ENCODE peak calls at places on chromosomes 11 and 22, in eight cellular contexts. Q is colonic mucosa; H is CD8-positive, alpha-beta memory T cell; U is tibial artery; N is hepatocyte; C is HCT116; S is uterus; J is IMR-90. L is an unnamed sample.
A peak's percentile ranks its signal among the peaks of the same experiment; 100 is the strongest.

GRCh38 chr11:8223513-8223899 is 40.2 kb downstream of the LMO1 start:
- DNase-seq in J (peak; percentile 11), Q (no peak), N (no peak), H (no peak), S (no peak), C (no peak), U (no peak), L (no peak)

GRCh38 chr11:2574553-2575535 is 125.0 kb downstream of the KCNQ1OT1 start:
- DNase-seq in N (no peak), H (no peak), U (peak; percentile 17), J (no peak), C (no peak), Q (peak; percentile 44), S (peak; percentile 7), L (no peak)

GRCh38 chr22:31272522-31273446 is 19.5 kb downstream of the PIK3IP1 start:
- DNase-seq in S (peak; percentile 65), N (peak; percentile 83), H (no peak), U (peak; percentile 62), Q (peak; percentile 70), J (peak; percentile 67), C (peak; percentile 32), L (no peak)

GRCh38 chr11:112394304-112394703 is 133.6 kb upstream of the PLET1 start:
- DNase-seq in S (no peak), N (no peak), C (no peak), H (no peak), U (no peak), J (no peak), Q (no peak), L (no peak)

GRCh38 chr11:27600656-27601055 is 94.1 kb upstream of the LIN7C start:
- DNase-seq in N (no peak), S (no peak), U (no peak), H (no peak), C (no peak), J (no peak), Q (no peak), L (no peak)

GRCh38 chr11:34395916-34396555 is 38.2 kb upstream of the ABTB2 start:
- DNase-seq in Q (no peak), S (no peak), C (no peak), U (no peak), H (no peak), N (no peak), J (peak; percentile 74), L (peak; percentile 81)

GRCh38 chr11:131486100-131486499 is 115.7 kb downstream of the NTM start:
- DNase-seq in C (no peak), Q (no peak), H (no peak), U (no peak), N (no peak), J (no peak), S (no peak), L (no peak)

GRCh38 chr22:23269441-23270211 is 89.3 kb downstream of the BCR start:
- DNase-seq in C (no peak), J (no peak), H (no peak), S (no peak), Q (no peak), U (no peak), N (no peak), L (no peak)

GRCh38 chr11:13114566-13115465 is 105.7 kb downstream of the RASSF10 start:
- DNase-seq in H (no peak), Q (no peak), S (no peak), N (peak; percentile 81), J (no peak), U (no peak), C (no peak), L (no peak)

DNA sequence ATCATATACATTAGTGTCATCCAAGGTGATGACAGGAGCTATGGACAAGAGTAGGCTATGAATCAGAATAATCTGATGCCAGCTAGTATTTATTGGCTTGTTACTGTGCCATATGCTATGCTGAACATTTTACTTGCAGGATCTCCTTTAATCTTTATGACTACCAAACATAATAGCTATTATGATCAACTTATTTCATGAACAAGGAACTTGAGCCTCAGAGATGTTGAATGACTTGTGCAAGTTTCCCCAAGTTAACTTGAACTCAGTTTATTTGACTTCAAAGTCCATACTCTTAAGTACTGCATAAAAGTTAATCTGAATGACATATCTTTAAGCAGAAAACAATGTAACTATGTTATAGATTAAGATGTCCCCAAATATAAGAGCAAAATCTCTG is 178.8 kb upstream of the ARHGAP20 start:
- DNase-seq in H (no peak), N (no peak), S (no peak), C (no peak), Q (no peak), J (no peak), U (no peak), L (no peak)
- H3K27ac ChIP-seq in H (no peak overlapping the region), N (no peak overlapping the region), S (no peak overlapping the region), C (no peak overlapping the region), Q (no peak overlapping the region), J (peak overlapping the region; percentile 56), U (no peak overlapping the region), L (no peak overlapping the region)

DNA sequence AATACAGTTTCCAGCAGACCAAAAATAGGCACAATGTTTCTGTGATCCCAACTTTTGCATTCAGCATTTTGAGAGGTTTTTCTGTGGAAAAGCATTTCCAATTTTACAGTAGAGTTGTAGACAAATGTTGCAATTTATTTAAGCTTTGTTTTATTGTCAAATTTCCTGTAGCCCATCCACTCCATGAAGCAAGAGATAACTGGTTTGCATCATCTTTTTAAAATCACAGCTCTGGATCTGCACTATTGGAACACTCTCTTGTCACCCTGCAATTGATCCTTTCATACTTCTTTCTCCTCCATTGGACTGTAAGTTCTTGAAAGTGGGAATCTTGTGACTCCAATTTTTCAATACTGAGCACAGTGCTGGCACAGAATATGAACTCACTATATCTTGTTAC is 86.0 kb downstream of the MAML2 start:
- DNase-seq in U (no peak), J (no peak), S (no peak), C (no peak), H (no peak), Q (no peak), N (no peak), L (no peak)
- H3K27ac ChIP-seq in U (no peak overlapping the region), J (peak overlapping the region; percentile 32), S (no peak overlapping the region), C (no peak overlapping the region), H (no peak overlapping the region), Q (no peak overlapping the region), N (peak overlapping the region; percentile 62), L (no peak overlapping the region)

GRCh38 chr11:128904872-128905344 is 13.8 kb downstream of the KCNJ5 start:
- DNase-seq in J (no peak), Q (peak; percentile 55), U (no peak), N (peak; percentile 38), H (no peak), S (no peak), C (no peak), L (no peak)

GRCh38 chr11:128906185-128907065 is 15.3 kb downstream of the KCNJ5 start:
- DNase-seq in Q (no peak), U (no peak), C (no peak), H (no peak), N (no peak), J (no peak), S (no peak), L (no peak)

GRCh38 chr11:128903248-128904041 is 12.3 kb downstream of the KCNJ5 start:
- DNase-seq in U (peak; percentile 70), C (no peak), J (peak; percentile 59), N (no peak), Q (no peak), H (no peak), S (no peak), L (peak; percentile 57)

GRCh38 chr11:128904303-128904871 is 13.2 kb downstream of the KCNJ5 start:
- DNase-seq in H (no peak), C (no peak), S (no peak), J (no peak), U (no peak), Q (no peak), N (no peak), L (no peak)

DNA sequence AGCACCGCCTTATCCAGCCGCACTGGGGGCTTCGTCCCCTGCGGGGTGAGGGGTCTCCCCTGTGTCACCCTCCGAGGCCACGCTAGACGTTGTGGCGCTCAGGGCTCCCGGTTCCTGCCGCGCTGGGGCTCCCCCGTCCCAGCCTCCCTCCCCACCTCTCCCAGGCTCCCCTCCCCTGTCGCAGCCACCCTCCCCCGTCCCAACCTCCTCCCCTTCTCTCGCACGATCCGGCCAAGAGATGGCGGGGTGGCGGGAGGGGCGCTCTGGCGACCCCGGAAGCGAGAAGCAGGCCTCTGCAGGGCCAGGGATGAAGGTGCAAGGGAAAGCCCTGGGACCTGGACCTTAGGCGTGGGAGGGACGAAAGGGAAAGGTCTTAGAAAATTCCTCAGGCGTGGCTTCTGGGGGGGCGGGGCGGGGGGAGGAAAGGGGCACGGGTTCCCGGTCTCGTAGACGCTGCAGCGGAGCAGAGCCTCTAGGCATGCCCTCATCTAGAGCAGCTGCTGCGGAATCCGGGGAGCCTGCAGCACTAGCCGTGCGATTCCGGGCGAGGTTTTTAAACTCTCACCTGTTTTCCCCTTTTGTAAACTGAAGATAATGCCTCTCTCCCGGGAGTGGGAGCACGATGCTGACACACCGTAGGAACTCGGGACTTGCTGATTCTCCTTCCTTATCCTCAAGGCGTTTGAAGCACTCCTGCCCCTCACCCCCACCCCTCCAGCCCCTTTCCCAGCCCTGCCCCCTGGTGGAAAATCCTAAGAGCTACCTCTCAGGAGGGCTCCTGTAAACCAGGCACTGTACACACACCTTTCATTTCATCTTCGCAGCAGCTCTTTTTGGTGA is 14.4 kb downstream of the KCNJ5 start:
- DNase-seq in S (no peak), Q (peak; percentile 68), U (no peak), N (peak; percentile 65), C (peak; percentile 46), H (peak; percentile 3), J (peak; percentile 26), L (no peak)
- H3K27ac ChIP-seq in S (peak overlapping the region; percentile 51), Q (peak overlapping the region; percentile 44), U (peak overlapping the region; percentile 75), N (no peak overlapping the region), C (peak overlapping the region; percentile 23), H (no peak overlapping the region), J (no peak overlapping the region), L (peak overlapping the region; percentile 73)

DNA sequence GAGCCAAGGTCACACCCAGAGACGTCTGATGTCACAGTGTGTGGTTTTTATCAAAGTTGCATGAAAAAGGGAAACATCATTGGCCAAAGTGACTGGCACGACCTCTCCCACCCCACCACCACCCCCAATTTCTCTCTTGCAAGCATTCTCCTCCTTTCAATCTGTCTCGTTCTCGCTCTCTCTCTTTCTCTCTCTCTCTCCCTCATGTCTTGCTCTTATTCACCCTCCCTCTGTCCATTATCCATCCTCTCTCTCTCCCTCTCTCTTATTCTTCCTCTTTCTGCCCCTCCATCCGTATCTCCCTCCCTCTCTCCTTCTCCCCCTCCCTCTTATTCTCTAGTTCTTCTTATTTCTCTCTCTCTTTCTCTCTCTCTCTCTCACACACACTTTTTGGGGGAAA is 40.5 kb downstream of the MN1 start:
- DNase-seq in C (no peak), S (no peak), Q (no peak), H (no peak), N (no peak), J (no peak), U (no peak), L (no peak)
- H3K27ac ChIP-seq in C (no peak overlapping the region), S (no peak overlapping the region), Q (no peak overlapping the region), H (no peak overlapping the region), N (no peak overlapping the region), J (no peak overlapping the region), U (no peak overlapping the region), L (no peak overlapping the region)

L was measured in epithelial cell of prostate.